ENCODE peak calls at places on chromosomes 4 and X, in eight cellular contexts. P is endothelial cell of umbilical vein, J is MM.1S, D is chondrocyte, S is SK-N-SH, C is neural crest cell, U is fibroblast of mammary gland, Y is RWPE1. V is an unnamed sample.

GRCh38 chr4:146567396-146567795 is 45.7 kb upstream of the SLC10A7 start:
- DNase-seq in P (no peak), J (no peak), D (no peak), S (no peak), C (no peak), U (peak), Y (no peak), V (no peak)

GRCh38 chr4:81257021-81257420 is 42.0 kb upstream of the PRKG2 start:
- DNase-seq in P (no peak), J (no peak), D (no peak), S (no peak), C (no peak), U (peak), Y (no peak), V (no peak)

GRCh38 chr4:172830295-172830764 is 338.3 kb upstream of the GALNT7 start:
- DNase-seq in P (peak), J (peak), D (no peak), S (peak), C (no peak), U (peak), Y (peak), V (peak)

GRCh38 chrX:12439396-12439795 is 301.1 kb downstream of the FRMPD4 start:
- DNase-seq in P (peak), J (no peak), D (no peak), S (no peak), C (no peak), U (no peak), Y (no peak), V (no peak)

GRCh38 chrX:34778961-34779360 is 121.9 kb upstream of the TMEM47 start:
- DNase-seq in P (no peak), J (no peak), D (no peak), S (no peak), C (no peak), U (peak), Y (no peak), V (no peak)

GRCh38 chr4:184978211-184978610 is 40.1 kb upstream of the HELT start:
- DNase-seq in P (no peak), J (no peak), D (no peak), S (no peak), C (no peak), U (peak), Y (no peak), V (no peak)

GRCh38 chr4:57064811-57065711 is 45.1 kb downstream of the IGFBP7 start:
- DNase-seq in P (peak), J (no peak), D (no peak), S (peak), C (no peak), U (peak), Y (no peak), V (no peak)

GRCh38 chr4:79748835-79749234 is 324.2 kb downstream of the ANTXR2 start:
- DNase-seq in P (no peak), J (no peak), D (no peak), S (no peak), C (no peak), U (no peak), Y (no peak), V (no peak)

GRCh38 chrX:18887821-18888205 is 96.1 kb downstream of the PHKA2 start:
- DNase-seq in P (no peak), J (no peak), D (no peak), S (no peak), C (no peak), U (no peak), Y (no peak), V (no peak)

GRCh38 chrX:134886201-134886600 is 104.6 kb upstream of the SMIM10 start:
- DNase-seq in P (no peak), J (no peak), D (no peak), S (no peak), C (no peak), U (peak), Y (peak), V (no peak)

GRCh38 chrX:112368371-112368770 is 285.8 kb upstream of the TRPC5 start:
- DNase-seq in P (no peak), J (no peak), D (no peak), S (peak), C (no peak), U (no peak), Y (no peak), V (no peak)
- TF ChIP-seq CTCF in P (no peak), J (peak), D (peak), S (peak), C (peak), U (peak), Y (no peak), V (peak)

DNA sequence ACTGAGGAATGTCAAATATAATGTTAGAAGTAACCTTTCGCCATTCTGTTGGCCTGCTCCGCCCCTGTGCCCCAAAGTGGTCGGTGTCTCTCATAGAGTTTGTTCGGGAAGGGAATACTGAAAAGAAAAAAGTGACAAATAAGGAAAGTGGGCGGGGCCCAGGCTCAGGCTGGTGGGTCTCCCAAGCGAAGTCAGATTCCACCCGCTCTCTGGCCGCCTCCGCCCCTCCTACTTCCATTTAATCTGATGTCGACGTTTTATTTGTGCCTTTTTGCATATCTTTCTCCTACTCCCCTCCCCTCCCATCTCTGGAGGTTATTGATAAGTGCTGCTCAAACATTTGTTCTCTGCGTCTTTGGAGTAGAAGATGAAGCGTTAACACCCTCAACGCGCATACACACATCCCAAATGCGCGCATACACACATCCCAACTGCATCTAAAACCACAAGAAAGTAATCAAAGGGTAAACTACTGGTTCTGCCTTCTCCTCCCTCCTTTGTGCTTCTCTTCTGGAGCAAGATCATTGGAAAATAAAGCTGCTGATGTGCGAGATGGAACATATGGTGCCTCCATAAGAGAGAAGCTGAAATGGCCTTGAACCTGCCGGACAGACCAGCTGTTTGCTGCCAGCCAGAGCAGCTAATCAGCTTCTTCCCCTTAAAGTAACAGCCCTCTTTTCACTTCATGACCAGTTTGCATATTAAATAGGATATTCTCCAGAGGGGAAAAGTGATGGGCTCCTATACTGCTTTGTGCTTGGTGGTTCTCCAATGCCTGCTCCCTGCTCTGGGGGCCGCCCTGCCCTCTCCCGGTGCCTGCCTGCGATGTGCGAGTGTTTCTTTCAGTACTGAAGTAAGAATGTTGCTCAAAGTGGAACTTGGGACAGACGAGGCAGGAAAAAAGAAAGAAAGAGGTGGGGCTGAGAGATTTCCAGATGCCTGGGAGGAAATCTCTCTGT is 3.1 kb downstream of the MAMLD1 start:
- DNase-seq in P (peak), J (no peak), D (no peak), S (no peak), C (peak), U (peak), Y (no peak), V (no peak)
- TF ChIP-seq CTCF in P (no peak), J (no peak), D (peak), S (no peak), C (peak), U (peak), Y (no peak), V (no peak)

GRCh38 chr4:53313510-53313909 is 52.4 kb downstream of the SCFD2 start:
- DNase-seq in P (no peak), J (no peak), D (no peak), S (peak), C (peak), U (peak), Y (peak), V (no peak)
- TF ChIP-seq CTCF in P (no peak), J (no peak), D (peak), S (peak), C (peak), U (no peak), Y (no peak), V (no peak)

GRCh38 chrX:131402124-131402811 is 113.2 kb upstream of the IGSF1 start:
- DNase-seq in P (no peak), J (no peak), D (no peak), S (no peak), C (no peak), U (no peak), Y (no peak), V (no peak)

GRCh38 chrX:131399692-131400428 is 110.8 kb upstream of the IGSF1 start:
- DNase-seq in P (no peak), J (peak), D (no peak), S (no peak), C (no peak), U (no peak), Y (no peak), V (no peak)

DNA sequence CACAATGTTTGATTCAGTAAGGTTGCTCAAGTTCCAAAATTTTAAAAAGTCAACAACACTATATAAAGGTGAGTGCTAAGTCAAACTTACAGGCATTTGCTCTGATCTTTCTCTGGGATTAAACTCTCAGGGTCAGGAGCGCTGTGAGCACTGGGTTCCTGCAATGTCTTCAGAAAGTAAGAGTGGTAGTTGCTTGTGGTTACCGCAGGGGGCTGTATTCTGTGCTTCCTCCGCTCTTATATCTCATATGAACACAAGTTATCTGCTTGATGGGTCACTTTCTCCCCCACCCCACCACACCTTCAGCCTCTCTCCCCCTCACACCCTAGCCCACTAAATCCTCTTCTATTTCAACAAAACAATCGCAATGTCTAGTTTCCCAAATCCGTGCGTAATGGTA is 116.4 kb upstream of the IGSF1 start:
- DNase-seq in P (no peak), J (no peak), D (no peak), S (no peak), C (no peak), U (no peak), Y (no peak), V (no peak)
- TF ChIP-seq CTCF in P (no peak), J (no peak), D (no peak), S (peak), C (peak), U (no peak), Y (no peak), V (no peak)

DNA sequence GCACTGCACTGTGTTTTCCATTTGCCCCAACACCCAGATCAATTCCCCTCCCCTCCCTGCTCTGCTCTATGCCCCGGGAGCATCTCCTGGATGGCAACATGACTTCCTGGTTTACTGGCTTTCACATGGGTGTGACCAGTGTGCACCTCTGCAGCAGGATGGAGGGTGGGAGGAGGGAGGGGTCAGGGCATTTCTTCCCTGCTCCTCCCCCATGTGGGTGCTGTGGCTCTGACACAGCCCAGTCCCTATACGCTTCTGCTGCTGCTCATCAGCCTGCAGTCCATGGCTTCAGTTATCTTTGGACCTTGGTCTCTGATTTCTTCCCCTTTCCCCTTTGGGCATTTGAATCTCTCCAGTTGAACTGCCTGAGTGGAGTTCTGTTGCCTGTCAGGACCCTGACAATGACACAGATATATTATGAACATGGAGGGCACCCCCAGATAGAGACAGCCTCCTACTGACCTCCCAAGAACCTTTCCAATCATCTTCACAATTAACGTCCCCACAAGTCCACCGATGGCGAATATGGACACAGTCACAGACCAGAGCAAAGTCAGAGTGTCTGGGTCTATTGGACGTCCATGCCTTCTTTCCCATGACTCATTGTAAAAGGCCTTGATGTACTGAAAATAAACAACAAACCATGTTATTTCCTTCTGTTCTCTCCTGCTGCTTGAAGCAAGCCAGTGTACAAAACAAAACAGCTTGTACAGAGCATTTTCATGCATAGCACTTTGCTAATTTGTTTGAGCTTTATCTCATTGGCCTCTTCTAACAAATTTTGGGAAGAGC is 24.8 kb downstream of the SLC2A9 start:
- DNase-seq in P (peak), J (no peak), D (no peak), S (no peak), C (no peak), U (peak), Y (no peak), V (no peak)
- TF ChIP-seq CTCF in P (no peak), J (no peak), D (no peak), S (no peak), C (no peak), U (no peak), Y (no peak), V (no peak)

GRCh38 chrX:103017542-103017941 is 46.4 kb downstream of the BEX1 start:
- DNase-seq in P (no peak), J (no peak), D (no peak), S (no peak), C (no peak), U (no peak), Y (no peak), V (no peak)
- TF ChIP-seq CTCF in P (no peak), J (no peak), D (peak), S (no peak), C (no peak), U (no peak), Y (no peak), V (no peak)

DNA sequence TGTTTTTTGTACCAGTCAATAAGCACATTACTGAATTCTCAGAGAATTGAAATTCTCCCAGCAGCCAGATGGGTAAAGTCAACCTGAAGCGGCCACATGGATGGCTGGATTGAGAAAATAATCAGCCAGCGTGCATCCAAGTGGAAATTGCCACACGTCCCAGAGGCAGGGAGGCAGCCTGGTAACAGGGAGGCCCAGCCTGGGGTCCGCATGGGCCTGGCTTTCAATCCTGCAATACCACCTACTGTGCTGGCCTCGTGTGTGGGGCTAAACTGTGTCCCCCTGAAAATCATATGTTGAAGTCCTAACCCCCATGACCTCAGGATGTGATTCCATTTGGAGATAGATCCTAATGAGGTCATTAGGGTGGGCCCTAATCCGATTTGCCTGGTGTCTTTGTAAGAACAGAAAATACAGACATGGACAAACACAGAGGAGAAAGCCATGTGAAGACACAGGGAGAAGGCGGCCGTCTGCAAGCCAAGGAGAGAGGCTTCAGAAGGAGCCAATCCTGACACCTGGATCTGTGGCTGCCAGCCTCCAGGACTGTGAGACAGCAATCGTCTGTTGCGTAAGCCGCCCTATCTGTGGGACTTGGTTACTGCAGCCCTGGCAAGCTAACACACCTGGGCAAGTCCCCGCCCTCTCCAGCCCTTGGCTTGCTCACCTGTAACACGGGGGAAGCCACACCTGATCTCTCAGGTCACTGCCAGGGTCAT is 90.3 kb downstream of the JAKMIP1 start:
- DNase-seq in P (no peak), J (peak), D (no peak), S (no peak), C (no peak), U (no peak), Y (peak), V (no peak)
- TF ChIP-seq CTCF in P (no peak), J (peak), D (peak), S (no peak), C (peak), U (no peak), Y (peak), V (peak)

GRCh38 chr4:7037425-7037824 is 5.7 kb upstream of the TADA2B start:
- DNase-seq in P (no peak), J (no peak), D (no peak), S (no peak), C (no peak), U (no peak), Y (no peak), V (no peak)
- TF ChIP-seq CTCF in P (no peak), J (no peak), D (peak), S (peak), C (peak), U (peak), Y (no peak), V (peak)

GRCh38 chr4:22874334-22874912 is 181.7 kb downstream of the GBA3 start:
- DNase-seq in P (no peak), J (no peak), D (no peak), S (no peak), C (no peak), U (no peak), Y (no peak), V (no peak)

GRCh38 chr4:22870847-22871246 is 178.1 kb downstream of the GBA3 start:
- DNase-seq in P (no peak), J (no peak), D (no peak), S (no peak), C (no peak), U (no peak), Y (no peak), V (no peak)

GRCh38 chr4:22873899-22874298 is 181.2 kb downstream of the GBA3 start:
- DNase-seq in P (no peak), J (no peak), D (no peak), S (no peak), C (no peak), U (no peak), Y (no peak), V (no peak)

DNA sequence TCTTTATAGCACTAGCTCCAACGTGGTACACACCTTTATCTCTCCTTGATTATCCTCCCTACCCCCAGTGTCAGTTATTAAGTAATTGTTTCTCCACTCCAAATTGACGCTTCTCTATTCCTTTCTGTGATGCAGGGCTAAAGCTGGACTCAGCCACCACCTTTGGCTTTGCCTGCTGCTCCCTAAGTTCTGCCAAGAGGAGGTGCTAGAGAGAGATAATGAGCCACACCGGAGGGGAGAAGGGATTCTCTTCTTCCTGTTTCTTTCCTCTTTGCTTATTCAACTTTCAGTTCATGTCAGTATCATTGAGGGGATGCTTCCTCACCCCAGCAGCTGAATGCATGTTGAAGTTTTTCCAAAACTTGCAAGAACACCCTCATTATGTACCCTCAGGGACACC is 176.5 kb downstream of the GBA3 start:
- DNase-seq in P (no peak), J (no peak), D (no peak), S (no peak), C (no peak), U (no peak), Y (no peak), V (no peak)
- TF ChIP-seq CTCF in P (no peak), J (no peak), D (no peak), S (no peak), C (peak), U (no peak), Y (no peak), V (no peak)

DNA sequence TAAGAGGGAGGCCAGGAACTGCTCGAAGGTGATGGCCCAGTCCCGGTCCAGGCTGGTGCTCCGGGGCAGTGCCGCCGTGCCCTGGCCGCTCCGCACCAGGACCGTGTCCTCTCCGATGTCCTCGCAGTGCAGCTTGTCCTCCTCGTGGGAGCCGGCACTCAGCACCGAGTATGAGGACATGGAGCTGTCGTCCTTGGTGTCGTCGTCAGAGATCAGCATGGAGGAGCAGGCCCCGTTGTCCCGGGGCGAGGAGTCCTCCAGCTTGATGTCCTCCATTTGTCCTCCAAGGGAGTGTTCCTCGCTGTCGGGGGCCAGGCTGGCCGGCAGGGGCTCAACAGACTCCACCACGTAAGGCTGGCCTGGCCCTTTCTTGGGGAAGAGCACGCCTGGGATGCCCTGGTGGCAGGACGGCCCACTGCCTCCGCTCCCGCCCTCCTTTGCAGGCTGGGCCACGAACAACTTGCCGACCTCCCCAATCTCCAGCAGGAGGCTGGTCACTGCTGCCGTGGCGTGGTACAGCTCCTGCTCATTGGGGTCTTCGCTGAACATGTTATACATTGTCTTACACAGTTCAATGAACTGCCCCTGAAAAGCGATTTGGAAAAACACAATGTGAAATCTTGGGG is 53.7 kb upstream of the UCP1 start:
- DNase-seq in P (no peak), J (no peak), D (no peak), S (no peak), C (no peak), U (no peak), Y (no peak), V (no peak)
- TF ChIP-seq CTCF in P (no peak), J (no peak), D (no peak), S (no peak), C (no peak), U (no peak), Y (no peak), V (no peak)

V was measured in GM13977.